ENCODE peak calls at places on chromosomes 11 and 22, in five cellular contexts. V, K, S, G and I are unnamed samples.

GRCh38 chr11:45755281-45755859 is 49.6 kb upstream of the SLC35C1 start:
- DNase-seq in V (no peak), S (peak), K (no peak), G (no peak), I (no peak)

GRCh38 chr22:36853407-36854099 is 7.3 kb upstream of the NCF4 start:
- DNase-seq in G (peak), S (peak), K (peak), V (peak), I (peak)

GRCh38 chr22:17563936-17564391 is 666 bp downstream of the SLC25A18 start:
- DNase-seq in S (no peak), K (no peak), G (no peak), V (no peak), I (no peak)

GRCh38 chr22:17781319-17782031 is 7.2 kb upstream of the BID start:
- DNase-seq in V (peak), S (no peak), G (no peak), K (peak), I (peak)

GRCh38 chr11:65182258-65183170 is 786 bp downstream of the CAPN1 start:
- DNase-seq in V (peak), K (no peak), G (peak), S (peak), I (peak)

GRCh38 chr11:2777396-2777795 is 77.6 kb upstream of the KCNQ1OT1 start:
- DNase-seq in G (no peak), V (no peak), S (peak), K (no peak), I (no peak)

GRCh38 chr11:20355221-20356219 is 8.0 kb upstream of the HTATIP2 start:
- DNase-seq in K (no peak), G (peak), S (no peak), V (peak), I (peak)

GRCh38 chr22:49307870-49308269 is 519.8 kb downstream of the BRD1 start:
- DNase-seq in S (peak), V (no peak), G (no peak), K (no peak), I (no peak)

GRCh38 chr11:57213282-57214086 is 23.6 kb downstream of the APLNR start:
- DNase-seq in V (peak), S (peak), K (no peak), G (peak), I (no peak)

GRCh38 chr22:28029201-28029948 is 110.3 kb upstream of the PITPNB start:
- DNase-seq in V (no peak), K (no peak), G (peak), S (peak), I (peak)

GRCh38 chr11:41459602-41460405 is at the start of gene LRRC4C:
- DNase-seq in V (no peak), S (no peak), K (no peak), G (no peak), I (peak)

GRCh38 chr11:17734986-17735822 is 623 bp downstream of the KCNC1 start:
- DNase-seq in V (peak), S (peak), K (no peak), G (peak), I (peak)

GRCh38 chr11:35163707-35164496 is 24.9 kb downstream of the CD44 start:
- DNase-seq in K (no peak), V (peak), G (no peak), S (no peak), I (no peak)

GRCh38 chr11:8336356-8337114 is 72.9 kb upstream of the LMO1 start:
- DNase-seq in K (no peak), G (no peak), V (no peak), S (no peak), I (no peak)

GRCh38 chr22:40035351-40035750 is 40.6 kb downstream of the FAM83F start:
- DNase-seq in K (no peak), G (no peak), S (no peak), V (no peak), I (no peak)

GRCh38 chr11:6210274-6210955 is 5.1 kb downstream of the C11orf42 start:
- DNase-seq in V (no peak), K (no peak), G (no peak), S (no peak), I (no peak)

GRCh38 chr22:46007848-46008261 is 30.9 kb upstream of the WNT7B start:
- DNase-seq in V (no peak), S (peak), K (no peak), G (peak), I (no peak)

GRCh38 chr11:16778876-16779275 is 40.4 kb downstream of the C11orf58 start:
- DNase-seq in G (no peak), K (no peak), S (no peak), V (no peak), I (no peak)

GRCh38 chr11:127625402-127625801 is 624.8 kb upstream of the KIRREL3 start:
- DNase-seq in V (no peak), G (no peak), K (no peak), S (no peak), I (no peak)

GRCh38 chr11:131629925-131630324 is 259.5 kb downstream of the NTM start:
- DNase-seq in V (no peak), K (no peak), S (no peak), G (no peak), I (no peak)

GRCh38 chr11:112884012-112884767 is 77.0 kb upstream of the NCAM1 start:
- DNase-seq in V (no peak), G (no peak), S (no peak), K (no peak), I (no peak)

GRCh38 chr22:19848298-19849224 is 6.1 kb downstream of the GNB1L start:
- DNase-seq in S (peak), K (no peak), G (no peak), V (no peak), I (no peak)

GRCh38 chr11:66701432-66702240 is 23.9 kb upstream of the RBM4B start:
- DNase-seq in S (no peak), V (no peak), G (no peak), K (no peak), I (no peak)

GRCh38 chr11:18527512-18527911 is 770 bp upstream of the TSG101 start:
- DNase-seq in V (peak), G (no peak), K (no peak), S (no peak), I (peak)

GRCh38 chr11:46295312-46295995 is 18.0 kb downstream of the CREB3L1 start:
- DNase-seq in V (peak), K (peak), G (peak), S (peak), I (peak)

GRCh38 chr11:84142411-84142810 is 856.2 kb upstream of the CCDC90B start:
- DNase-seq in V (no peak), S (no peak), K (no peak), G (no peak), I (no peak)

GRCh38 chr11:74577624-74578396 is 14.6 kb upstream of the POLD3 start:
- DNase-seq in G (peak), K (no peak), V (no peak), S (no peak), I (no peak)

GRCh38 chr22:44462246-44463015 is 35.6 kb downstream of the RTL6 start:
- DNase-seq in V (no peak), K (no peak), S (peak), G (no peak), I (no peak)